ENCODE peak calls at places on chromosomes 12 and 14, in eight cellular contexts. P is lung; O is IMR-90; D is AG09309; H is mesenchymal stem cell; K is psoas muscle; F is upper lobe of left lung; I is naive thymus-derived CD4-positive, alpha-beta T cell. Z is an unnamed sample.

GRCh38 chr12:53713516-53713915 is 13.7 kb downstream of the CALCOCO1 start:
- DNase-seq in I (no peak), P (no peak), H (no peak), O (no peak), D (no peak), K (no peak), F (no peak), Z (no peak)

GRCh38 chr12:111037047-111037446 is 116.7 kb upstream of the MYL2 start:
- DNase-seq in D (no peak), O (no peak), H (no peak), I (no peak), K (no peak), P (no peak), F (no peak), Z (no peak)

GRCh38 chr14:94423465-94424056 is 29.0 kb downstream of the SERPINA11 start:
- DNase-seq in F (peak), K (peak), D (peak), H (peak), O (peak), I (no peak), P (peak), Z (peak)

GRCh38 chr12:95321516-95322246 is 104.1 kb downstream of the VEZT start:
- DNase-seq in K (no peak), F (no peak), H (no peak), I (no peak), O (no peak), P (no peak), D (no peak), Z (no peak)

GRCh38 chr12:53173085-53173715 is 7.3 kb upstream of the ZNF740 start:
- DNase-seq in I (no peak), D (no peak), P (no peak), O (peak), K (no peak), H (no peak), F (no peak), Z (peak)

GRCh38 chr14:65958664-65959562 is 527.3 kb upstream of the CCDC196 start:
- DNase-seq in D (no peak), P (no peak), O (peak), H (peak), F (no peak), I (peak), K (no peak), Z (peak)

GRCh38 chr14:35335388-35336092 is 43.4 kb downstream of the PSMA6 start:
- DNase-seq in H (peak), O (no peak), F (peak), K (peak), D (no peak), I (no peak), P (no peak), Z (no peak)

GRCh38 chr14:81868172-81868571 is 334.5 kb upstream of the SEL1L start:
- DNase-seq in K (no peak), O (no peak), I (no peak), H (no peak), F (no peak), D (no peak), P (no peak), Z (no peak)

GRCh38 chr14:72904840-72905561 is 11.1 kb upstream of the DPF3 start:
- DNase-seq in K (peak), D (peak), O (peak), P (peak), H (peak), F (peak), I (peak), Z (peak)

GRCh38 chr14:99708449-99708848 is 24.4 kb downstream of the CYP46A1 start:
- DNase-seq in I (no peak), O (no peak), D (no peak), F (no peak), H (no peak), P (no peak), K (no peak), Z (no peak)

GRCh38 chr12:131808744-131809371 is 19.3 kb upstream of the MMP17 start:
- DNase-seq in K (peak), F (peak), O (no peak), D (no peak), H (no peak), P (no peak), I (peak), Z (no peak)

GRCh38 chr12:57229041-57229633 is 374 bp upstream of the SHMT2 start:
- DNase-seq in K (no peak), P (no peak), I (no peak), D (no peak), F (no peak), H (peak), O (no peak), Z (peak)

GRCh38 chr12:6089041-6089823 is 35.2 kb downstream of the VWF start:
- DNase-seq in F (peak), I (no peak), D (no peak), K (no peak), P (no peak), H (no peak), O (peak), Z (peak)

GRCh38 chr12:78792052-78792698 is 72.4 kb upstream of the SYT1 start:
- DNase-seq in F (no peak), D (no peak), K (no peak), I (no peak), O (no peak), P (no peak), H (no peak), Z (no peak)

GRCh38 chr12:86675197-86675596 is 419.0 kb upstream of the MGAT4C start:
- DNase-seq in F (no peak), I (no peak), H (no peak), O (no peak), K (no peak), D (no peak), P (no peak), Z (no peak)

GRCh38 chr14:105275267-105275946 is 25.4 kb downstream of the BRF1 start:
- DNase-seq in K (peak), D (peak), I (no peak), O (peak), H (peak), F (no peak), P (no peak), Z (peak)

GRCh38 chr14:20578784-20579502 is 8.9 kb downstream of the RNASE11 start:
- DNase-seq in K (no peak), H (no peak), P (no peak), D (no peak), O (no peak), F (no peak), I (no peak), Z (no peak)

GRCh38 chr14:105470812-105471771 is 3.5 kb upstream of the CRIP2 start:
- DNase-seq in P (no peak), D (no peak), K (no peak), O (no peak), F (no peak), H (peak), I (no peak), Z (peak)

GRCh38 chr12:131066886-131067490 is 113.3 kb downstream of the ADGRD1 start:
- DNase-seq in O (no peak), H (no peak), K (peak), P (no peak), I (no peak), F (no peak), D (no peak), Z (no peak)

GRCh38 chr14:58082491-58083098 is 69.4 kb downstream of the ARMH4 start:
- DNase-seq in D (peak), F (no peak), O (peak), K (no peak), P (no peak), H (peak), I (no peak), Z (peak)

GRCh38 chr14:71529855-71530254 is 402.4 kb upstream of the RGS6 start:
- DNase-seq in I (no peak), O (no peak), F (no peak), H (no peak), K (no peak), D (peak), P (no peak), Z (peak)

GRCh38 chr14:53550776-53551175 is 397.7 kb upstream of the DDHD1 start:
- DNase-seq in K (no peak), I (no peak), P (no peak), F (no peak), O (no peak), H (no peak), D (no peak), Z (no peak)

GRCh38 chr14:32702571-32702970 is 236.1 kb upstream of the NPAS3 start:
- DNase-seq in P (no peak), H (peak), D (no peak), O (no peak), I (no peak), F (no peak), K (peak), Z (peak)

GRCh38 chr14:91412939-91413338 is 4.7 kb downstream of the CCDC88C start:
- DNase-seq in H (no peak), I (no peak), O (no peak), P (no peak), K (no peak), D (no peak), F (no peak), Z (no peak)
- H3K4me3 ChIP-seq in H (no peak), I (peak), O (no peak), P (no peak), K (no peak), D (no peak), F (no peak), Z (no peak)

DNA sequence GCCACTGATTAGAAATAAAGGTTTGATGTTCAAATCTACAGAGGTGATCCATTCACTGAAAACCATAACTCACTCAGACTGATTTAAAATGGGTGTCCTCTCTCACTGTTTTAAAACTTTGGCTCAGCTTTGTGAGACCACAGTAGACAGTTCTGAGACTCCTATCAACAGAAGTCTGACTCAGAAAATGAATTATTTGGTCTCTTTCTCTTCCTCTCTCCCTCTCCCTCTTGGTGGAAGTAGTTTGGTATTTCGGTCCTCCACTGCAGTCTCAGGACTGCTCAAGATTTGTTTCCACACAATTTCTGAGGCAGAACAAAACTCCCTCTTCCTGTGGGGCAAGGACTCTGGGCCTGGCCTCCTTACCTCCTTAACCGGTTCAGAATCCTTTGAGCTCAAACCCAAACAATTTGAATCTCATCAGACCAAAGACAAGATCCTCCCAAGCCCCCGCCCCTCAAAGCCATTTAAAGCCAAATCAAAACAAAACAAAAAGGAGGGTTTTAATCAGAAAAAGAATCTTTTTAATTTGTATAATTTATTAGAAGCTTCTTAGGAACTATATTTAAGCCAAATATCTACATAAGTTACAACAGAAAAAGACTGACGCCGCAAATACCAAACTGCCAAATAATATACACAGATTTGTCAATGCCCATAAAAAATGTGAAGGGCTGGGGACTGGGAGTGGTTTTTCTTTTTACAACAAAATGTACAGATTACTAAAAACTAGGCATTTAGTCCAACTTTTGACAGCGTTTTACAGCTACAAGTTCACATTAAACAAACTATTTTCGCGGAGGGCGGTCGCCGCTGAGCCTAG is 3.9 kb downstream of the NKX2-1 start:
- DNase-seq in H (no peak), P (no peak), O (no peak), I (no peak), D (no peak), K (no peak), F (no peak), Z (no peak)
- H3K4me3 ChIP-seq in H (no peak), P (peak), O (no peak), I (no peak), D (no peak), K (no peak), F (peak), Z (no peak)

GRCh38 chr12:51923506-51924365 is 16.4 kb downstream of the ACVRL1 start:
- DNase-seq in H (no peak), P (peak), O (no peak), K (peak), D (no peak), F (peak), I (peak), Z (no peak)
- H3K4me3 ChIP-seq in H (peak), P (no peak), O (no peak), K (peak), D (no peak), F (no peak), I (no peak), Z (no peak)

DNA sequence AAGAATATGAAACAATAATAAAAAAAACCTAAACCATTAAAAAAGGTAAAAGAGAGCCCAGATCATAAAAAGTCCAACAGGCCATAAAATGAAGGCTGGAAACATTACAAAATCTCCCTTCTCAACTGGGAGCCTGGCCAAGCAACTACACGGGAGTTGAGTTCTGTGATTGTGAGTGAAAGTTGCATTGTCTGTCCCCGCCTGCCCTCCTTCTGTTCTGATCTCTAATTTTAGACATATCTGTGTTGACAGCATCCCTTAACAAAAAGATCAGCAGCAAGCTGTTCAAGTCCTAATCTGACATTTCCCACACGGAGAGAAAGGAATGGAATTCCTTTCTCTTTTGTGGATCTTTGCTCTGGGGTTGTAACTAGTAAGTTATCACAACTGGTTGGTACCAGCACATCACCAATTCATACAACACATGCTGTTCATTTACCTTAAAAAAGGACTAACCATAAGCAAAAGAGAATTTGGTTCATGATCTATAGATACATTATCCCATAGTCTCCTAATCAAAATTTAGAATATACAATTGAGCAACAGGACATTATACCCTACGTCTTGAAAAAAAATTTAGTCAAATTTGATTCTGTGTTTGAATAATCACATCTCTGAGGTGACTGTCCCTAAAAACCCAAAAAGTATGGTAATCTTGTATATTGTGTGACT is 205.1 kb upstream of the GZMB start:
- DNase-seq in F (no peak), O (no peak), D (no peak), P (no peak), H (no peak), K (no peak), I (no peak), Z (no peak)
- H3K4me3 ChIP-seq in F (no peak), O (no peak), D (no peak), P (no peak), H (no peak), K (no peak), I (no peak), Z (no peak)